ENCODE peak calls at places on chromosomes 3 and 15, in nine cellular contexts. W is nephron progenitor cell; L is naive thymus-derived CD8-positive, alpha-beta T cell; V is left kidney; Q is kidney; B is LoVo; F is astrocyte of the cerebellum; Y is activated CD8-positive, alpha-beta T cell treated with anti-CD3 and anti-CD28 coated beads for 36 hours; H is KBM-7. C is an unnamed sample.

GRCh38 chr3:51539291-51539891 is 872 bp downstream of the RAD54L2 start:
- DNase-seq in W (peak; percentile 26), L (no peak), V (peak; percentile 65), Q (no peak), B (peak; percentile 19), F (peak; percentile 8), Y (peak; percentile 78), H (peak; percentile 62), C (no peak)

GRCh38 chr3:196624008-196624790 is 15.3 kb upstream of the NRROS start:
- DNase-seq in W (no peak), L (no peak), V (no peak), Q (no peak), B (no peak), F (no peak), Y (peak; percentile 88), H (peak; percentile 89), C (no peak)

GRCh38 chr3:189914799-189915198 is 205.9 kb downstream of the P3H2 start:
- DNase-seq in W (no peak), L (no peak), V (no peak), Q (no peak), B (peak; percentile 24), F (peak; percentile 72), Y (no peak), H (no peak), C (no peak)

GRCh38 chr3:38047896-38048295 is 8.9 kb downstream of the DLEC1 start:
- DNase-seq in W (no peak), L (no peak), V (no peak), Q (no peak), B (no peak), F (no peak), Y (no peak), H (no peak), C (no peak)

GRCh38 chr3:104763007-104763406 is 603.7 kb upstream of the ALCAM start:
- DNase-seq in W (no peak), L (no peak), V (peak; percentile 21), Q (no peak), B (no peak), F (peak; percentile 53), Y (no peak), H (no peak), C (no peak)

GRCh38 chr3:71930056-71930991 is 145.4 kb upstream of the PROK2 start:
- DNase-seq in W (no peak), L (no peak), V (peak; percentile 77), Q (no peak), B (no peak), F (no peak), Y (peak; percentile 21), H (no peak), C (no peak)

GRCh38 chr15:84638103-84638502 is 16.0 kb downstream of the WDR73 start:
- DNase-seq in W (no peak), L (no peak), V (peak; percentile 29), Q (no peak), B (no peak), F (no peak), Y (no peak), H (peak; percentile 74), C (no peak)

GRCh38 chr3:56001991-56002390 is 466.3 kb downstream of the ERC2 start:
- DNase-seq in W (no peak), L (no peak), V (no peak), Q (no peak), B (no peak), F (no peak), Y (no peak), H (no peak), C (no peak)

GRCh38 chr3:195401959-195402358 is 40.9 kb downstream of the ACAP2 start:
- DNase-seq in W (no peak), L (no peak), V (peak; percentile 17), Q (no peak), B (no peak), F (no peak), Y (no peak), H (no peak), C (no peak)

GRCh38 chr3:141561426-141562034 is 74.7 kb downstream of the RASA2 start:
- DNase-seq in W (peak; percentile 35), L (no peak), V (peak; percentile 84), Q (no peak), B (peak; percentile 57), F (peak; percentile 75), Y (peak; percentile 45), H (peak; percentile 75), C (no peak)

GRCh38 chr3:194481103-194481502 is 5.7 kb downstream of the ATP13A3 start:
- DNase-seq in W (no peak), L (no peak), V (no peak), Q (no peak), B (no peak), F (no peak), Y (no peak), H (no peak), C (no peak)

GRCh38 chr15:70016511-70016994 is 81.2 kb downstream of the TLE3 start:
- DNase-seq in W (no peak), L (no peak), V (no peak), Q (peak; percentile 12), B (no peak), F (no peak), Y (no peak), H (no peak), C (no peak)

GRCh38 chr15:92159481-92159880 is 234.2 kb upstream of the ST8SIA2 start:
- DNase-seq in W (no peak), L (no peak), V (no peak), Q (no peak), B (no peak), F (no peak), Y (no peak), H (no peak), C (no peak)

GRCh38 chr3:127482216-127483004 is 108.1 kb downstream of the TPRA1 start:
- DNase-seq in W (no peak), L (no peak), V (no peak), Q (no peak), B (no peak), F (no peak), Y (no peak), H (no peak), C (no peak)

GRCh38 chr15:91456921-91457320 is 356.9 kb downstream of the SV2B start:
- DNase-seq in W (no peak), L (no peak), V (no peak), Q (no peak), B (no peak), F (peak; percentile 32), Y (no peak), H (no peak), C (no peak)

GRCh38 chr15:64134322-64134829 is 17.2 kb upstream of the SNX22 start:
- DNase-seq in W (no peak), L (no peak), V (no peak), Q (peak; percentile 72), B (no peak), F (peak; percentile 15), Y (no peak), H (no peak), C (no peak)

GRCh38 chr3:171824076-171824475 is 13.8 kb upstream of the PLD1 start:
- DNase-seq in W (no peak), L (no peak), V (no peak), Q (no peak), B (no peak), F (no peak), Y (no peak), H (peak; percentile 44), C (no peak)

GRCh38 chr3:37967252-37967881 is 23.2 kb upstream of the VILL start:
- DNase-seq in W (peak; percentile 74), L (peak; percentile 46), V (peak; percentile 84), Q (peak; percentile 83), B (peak; percentile 53), F (peak; percentile 42), Y (peak; percentile 82), H (peak; percentile 83), C (no peak)

GRCh38 chr3:119781330-119782198 is at the start of gene NR1I2:
- DNase-seq in W (no peak), L (no peak), V (no peak), Q (no peak), B (peak; percentile 36), F (no peak), Y (no peak), H (peak; percentile 27), C (no peak)

GRCh38 chr3:182308328-182308727 is 485.0 kb upstream of the ATP11B start:
- DNase-seq in W (no peak), L (no peak), V (no peak), Q (no peak), B (no peak), F (no peak), Y (no peak), H (no peak), C (no peak)

GRCh38 chr3:128337305-128337704 is 129.4 kb downstream of the DNAJB8 start:
- DNase-seq in W (no peak), L (no peak), V (peak; percentile 60), Q (no peak), B (no peak), F (no peak), Y (no peak), H (no peak), C (no peak)

GRCh38 chr3:177835917-177836316 is 638.6 kb upstream of the TBL1XR1 start:
- DNase-seq in W (no peak), L (no peak), V (no peak), Q (no peak), B (no peak), F (peak; percentile 88), Y (no peak), H (no peak), C (no peak)

GRCh38 chr15:25862087-25862468 is 1.0 kb downstream of the ATP10A start:
- DNase-seq in W (no peak), L (no peak), V (no peak), Q (no peak), B (no peak), F (no peak), Y (peak; percentile 26), H (no peak), C (no peak)

GRCh38 chr3:126154391-126155279 is 25.8 kb downstream of the ALDH1L1 start:
- DNase-seq in W (no peak), L (no peak), V (peak; percentile 30), Q (no peak), B (no peak), F (no peak), Y (no peak), H (no peak), C (no peak)

GRCh38 chr3:158918008-158918407 is 116.2 kb downstream of the MFSD1 start:
- DNase-seq in W (peak; percentile 61), L (no peak), V (peak; percentile 83), Q (no peak), B (peak; percentile 37), F (peak; percentile 60), Y (peak; percentile 48), H (peak; percentile 49), C (no peak)

GRCh38 chr15:38726187-38726586 is 161.6 kb upstream of the RASGRP1 start:
- DNase-seq in W (no peak), L (no peak), V (no peak), Q (no peak), B (no peak), F (no peak), Y (no peak), H (no peak), C (no peak)